ENCODE peak calls at places on chromosome 13, in nine cellular contexts. One of them, this sample, is unnamed.

GRCh38 chr13:113399755-113400149 is 35.8 kb upstream of the GRTP1 start:
- DNase-seq in ovary: no peak
- DNase-seq in tibial nerve: no peak
- DNase-seq in transverse colon: no peak
- DNase-seq in heart left ventricle: peak; percentile 20
- DNase-seq in breast epithelium: no peak
- DNase-seq in IMR-90: no peak
- DNase-seq in adrenal gland: no peak
- DNase-seq in suprapubic skin: no peak
- DNase-seq in this sample: no peak

GRCh38 chr13:35500071-35500595 is 23.6 kb upstream of the MAB21L1 start:
- DNase-seq in ovary: no peak
- DNase-seq in tibial nerve: no peak
- DNase-seq in transverse colon: no peak
- DNase-seq in heart left ventricle: no peak
- DNase-seq in breast epithelium: no peak
- DNase-seq in IMR-90: no peak
- DNase-seq in adrenal gland: no peak
- DNase-seq in suprapubic skin: no peak
- DNase-seq in this sample: no peak

GRCh38 chr13:80214050-80214449 is 126.9 kb downstream of the SPRY2 start:
- DNase-seq in ovary: no peak
- DNase-seq in tibial nerve: no peak
- DNase-seq in transverse colon: no peak
- DNase-seq in heart left ventricle: no peak
- DNase-seq in breast epithelium: no peak
- DNase-seq in IMR-90: no peak
- DNase-seq in adrenal gland: no peak
- DNase-seq in suprapubic skin: no peak
- DNase-seq in this sample: no peak

GRCh38 chr13:44904982-44905381 is 84.3 kb downstream of the NUFIP1 start:
- DNase-seq in ovary: peak; percentile 74
- DNase-seq in tibial nerve: peak; percentile 47
- DNase-seq in transverse colon: peak; percentile 47
- DNase-seq in heart left ventricle: peak; percentile 26
- DNase-seq in breast epithelium: no peak
- DNase-seq in IMR-90: peak; percentile 97
- DNase-seq in adrenal gland: peak; percentile 34
- DNase-seq in suprapubic skin: peak; percentile 82
- DNase-seq in this sample: no peak

GRCh38 chr13:58889474-58889873 is 1257.9 kb downstream of the PCDH17 start:
- DNase-seq in ovary: no peak
- DNase-seq in tibial nerve: no peak
- DNase-seq in transverse colon: no peak
- DNase-seq in heart left ventricle: no peak
- DNase-seq in breast epithelium: no peak
- DNase-seq in IMR-90: no peak
- DNase-seq in adrenal gland: no peak
- DNase-seq in suprapubic skin: no peak
- DNase-seq in this sample: no peak

GRCh38 chr13:90105881-90106496 is 1241.5 kb upstream of the MIR17HG start:
- DNase-seq in ovary: no peak
- DNase-seq in tibial nerve: no peak
- DNase-seq in transverse colon: no peak
- DNase-seq in heart left ventricle: no peak
- DNase-seq in breast epithelium: no peak
- DNase-seq in IMR-90: no peak
- DNase-seq in adrenal gland: no peak
- DNase-seq in suprapubic skin: no peak
- DNase-seq in this sample: no peak

GRCh38 chr13:59722580-59722900 is 441.2 kb downstream of the DIAPH3 start:
- DNase-seq in ovary: no peak
- DNase-seq in tibial nerve: no peak
- DNase-seq in transverse colon: no peak
- DNase-seq in heart left ventricle: no peak
- DNase-seq in breast epithelium: no peak
- DNase-seq in IMR-90: no peak
- DNase-seq in adrenal gland: no peak
- DNase-seq in suprapubic skin: no peak
- DNase-seq in this sample: no peak

GRCh38 chr13:89115307-89115706 is 1444.1 kb downstream of the SLITRK5 start:
- DNase-seq in ovary: no peak
- DNase-seq in tibial nerve: no peak
- DNase-seq in transverse colon: no peak
- DNase-seq in heart left ventricle: no peak
- DNase-seq in breast epithelium: no peak
- DNase-seq in IMR-90: no peak
- DNase-seq in adrenal gland: no peak
- DNase-seq in suprapubic skin: no peak
- DNase-seq in this sample: no peak

GRCh38 chr13:108121406-108121805 is 93.9 kb downstream of the LIG4 start:
- DNase-seq in ovary: no peak
- DNase-seq in tibial nerve: no peak
- DNase-seq in transverse colon: no peak
- DNase-seq in heart left ventricle: no peak
- DNase-seq in breast epithelium: no peak
- DNase-seq in IMR-90: no peak
- DNase-seq in adrenal gland: no peak
- DNase-seq in suprapubic skin: no peak
- DNase-seq in this sample: no peak

GRCh38 chr13:39663958-39664357 is 8.5 kb downstream of the COG6 start:
- DNase-seq in ovary: no peak
- DNase-seq in tibial nerve: no peak
- DNase-seq in transverse colon: no peak
- DNase-seq in heart left ventricle: no peak
- DNase-seq in breast epithelium: no peak
- DNase-seq in IMR-90: no peak
- DNase-seq in adrenal gland: no peak
- DNase-seq in suprapubic skin: no peak
- DNase-seq in this sample: no peak
- TF ChIP-seq POLR2A in ovary: no peak
- TF ChIP-seq POLR2A in tibial nerve: no peak
- TF ChIP-seq POLR2A in transverse colon: no peak
- TF ChIP-seq POLR2A in heart left ventricle: no peak
- TF ChIP-seq POLR2A in breast epithelium: no peak
- TF ChIP-seq POLR2A in IMR-90: no peak
- TF ChIP-seq POLR2A in adrenal gland: no peak
- TF ChIP-seq POLR2A in suprapubic skin: no peak
- TF ChIP-seq POLR2A in this sample: no peak

GRCh38 chr13:51177188-51177587 is 45.0 kb upstream of the FAM124A start:
- DNase-seq in ovary: no peak
- DNase-seq in tibial nerve: no peak
- DNase-seq in transverse colon: no peak
- DNase-seq in heart left ventricle: no peak
- DNase-seq in breast epithelium: no peak
- DNase-seq in IMR-90: no peak
- DNase-seq in adrenal gland: no peak
- DNase-seq in suprapubic skin: no peak
- DNase-seq in this sample: peak; percentile 75

GRCh38 chr13:51178456-51179074 is 43.6 kb upstream of the FAM124A start:
- DNase-seq in ovary: no peak
- DNase-seq in tibial nerve: no peak
- DNase-seq in transverse colon: no peak
- DNase-seq in heart left ventricle: no peak
- DNase-seq in breast epithelium: no peak
- DNase-seq in IMR-90: no peak
- DNase-seq in adrenal gland: no peak
- DNase-seq in suprapubic skin: no peak
- DNase-seq in this sample: peak; percentile 68

GRCh38 chr13:51175001-51175400 is 47.2 kb upstream of the FAM124A start:
- DNase-seq in ovary: no peak
- DNase-seq in tibial nerve: no peak
- DNase-seq in transverse colon: no peak
- DNase-seq in heart left ventricle: no peak
- DNase-seq in breast epithelium: no peak
- DNase-seq in IMR-90: no peak
- DNase-seq in adrenal gland: no peak
- DNase-seq in suprapubic skin: no peak
- DNase-seq in this sample: peak; percentile 39

GRCh38 chr13:51179432-51179971 is 42.7 kb upstream of the FAM124A start:
- DNase-seq in ovary: no peak
- DNase-seq in tibial nerve: no peak
- DNase-seq in transverse colon: no peak
- DNase-seq in heart left ventricle: no peak
- DNase-seq in breast epithelium: no peak
- DNase-seq in IMR-90: no peak
- DNase-seq in adrenal gland: no peak
- DNase-seq in suprapubic skin: no peak
- DNase-seq in this sample: no peak

GRCh38 chr13:51175639-51176038 is 46.6 kb upstream of the FAM124A start:
- DNase-seq in ovary: no peak
- DNase-seq in tibial nerve: no peak
- DNase-seq in transverse colon: no peak
- DNase-seq in heart left ventricle: no peak
- DNase-seq in breast epithelium: no peak
- DNase-seq in IMR-90: no peak
- DNase-seq in adrenal gland: no peak
- DNase-seq in suprapubic skin: no peak
- DNase-seq in this sample: peak; percentile 14
- H3K4me1 ChIP-seq in ovary: no peaks in the 10 kb centered on the region
- H3K4me1 ChIP-seq in tibial nerve: no peaks in the 10 kb centered on the region
- H3K4me1 ChIP-seq in transverse colon: no peaks in the 10 kb centered on the region
- H3K4me1 ChIP-seq in heart left ventricle: no peaks in the 10 kb centered on the region
- H3K4me1 ChIP-seq in breast epithelium: no peaks in the 10 kb centered on the region
- H3K4me1 ChIP-seq in IMR-90: no peaks in the 10 kb centered on the region
- H3K4me1 ChIP-seq in adrenal gland: no peaks in the 10 kb centered on the region
- H3K4me1 ChIP-seq in suprapubic skin: no peaks in the 10 kb centered on the region
- H3K4me1 ChIP-seq in this sample: no peaks in the 10 kb centered on the region

DNA sequence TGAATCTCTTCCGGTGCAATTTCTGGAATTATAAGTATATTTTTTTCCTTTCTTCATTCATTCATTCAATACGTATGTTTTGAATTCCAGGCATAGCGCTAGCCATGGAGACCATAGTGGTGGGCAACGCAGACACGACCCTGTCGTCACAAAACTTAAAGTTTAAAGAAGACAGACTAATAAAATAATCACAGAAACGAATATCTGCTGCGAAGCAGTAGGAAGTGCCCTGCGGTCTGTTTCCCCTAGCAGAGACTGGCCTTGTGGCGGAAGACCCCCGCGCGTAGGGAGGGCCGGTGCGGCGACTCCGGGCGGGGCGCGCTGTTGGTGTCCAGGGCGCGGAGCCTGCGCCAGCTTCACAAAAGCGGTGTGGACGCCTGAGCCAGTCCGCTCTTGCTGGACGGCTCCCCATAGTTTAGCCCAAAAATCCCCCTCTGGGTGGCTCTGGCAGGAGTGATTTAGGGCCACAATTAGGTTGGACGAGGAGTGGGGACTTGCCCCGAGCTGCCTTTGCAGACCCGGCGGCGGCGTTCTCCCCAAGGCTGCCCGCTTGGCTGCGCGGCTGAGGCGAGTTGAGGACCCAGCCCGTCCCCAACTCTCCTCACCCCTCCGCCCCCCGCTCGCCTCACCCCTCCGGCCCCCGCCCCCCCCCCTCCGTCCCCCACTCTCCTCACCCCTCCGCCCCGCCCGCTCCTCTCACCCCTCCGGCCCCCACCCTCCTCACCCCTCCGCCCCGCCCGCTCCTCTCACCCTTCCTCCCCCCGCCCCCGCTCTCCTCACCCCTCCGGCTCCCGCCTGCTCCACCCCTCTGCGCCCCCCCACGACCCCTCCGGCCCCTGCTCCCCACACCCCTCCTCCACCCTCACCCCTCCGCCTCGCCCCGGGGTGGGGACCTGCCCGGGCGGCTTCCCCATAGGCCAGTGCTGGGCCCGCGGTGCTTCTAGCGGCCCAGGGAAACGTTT is 14.2 kb upstream of the LATS2 start:
- DNase-seq in ovary: peak; percentile 49
- DNase-seq in tibial nerve: no peak
- DNase-seq in transverse colon: no peak
- DNase-seq in heart left ventricle: peak; percentile 59
- DNase-seq in breast epithelium: no peak
- DNase-seq in IMR-90: no peak
- DNase-seq in adrenal gland: no peak
- DNase-seq in suprapubic skin: peak; percentile 64
- DNase-seq in this sample: no peak
- TF ChIP-seq POLR2A in ovary: no peak
- TF ChIP-seq POLR2A in tibial nerve: no peak
- TF ChIP-seq POLR2A in transverse colon: no peak
- TF ChIP-seq POLR2A in heart left ventricle: no peak
- TF ChIP-seq POLR2A in breast epithelium: no peak
- TF ChIP-seq POLR2A in IMR-90: no peak
- TF ChIP-seq POLR2A in adrenal gland: no peak
- TF ChIP-seq POLR2A in suprapubic skin: no peak
- TF ChIP-seq POLR2A in this sample: no peak

DNA sequence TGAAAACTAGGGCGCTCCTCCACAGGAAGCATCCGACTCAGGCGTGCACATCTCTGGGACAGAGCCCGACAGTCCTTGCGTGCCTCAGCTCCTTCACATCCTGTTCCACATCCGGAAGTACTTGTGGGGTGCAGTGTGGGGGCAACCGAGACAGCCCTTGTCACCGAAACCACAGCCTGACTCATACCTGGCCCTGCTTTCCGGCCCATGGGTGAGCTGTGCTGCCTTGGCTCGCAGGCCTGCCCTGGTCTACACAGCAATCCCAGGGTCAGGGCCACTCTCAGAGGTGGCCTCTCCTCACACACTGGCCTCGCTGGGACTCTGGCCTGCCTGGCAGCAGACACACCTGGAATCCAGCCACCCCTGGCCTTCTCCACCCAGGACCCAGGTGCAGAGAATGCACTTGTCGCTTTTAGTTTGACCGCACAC is 100.4 kb downstream of the STK24 start:
- DNase-seq in ovary: no peak
- DNase-seq in tibial nerve: no peak
- DNase-seq in transverse colon: peak; percentile 74
- DNase-seq in heart left ventricle: peak; percentile 43
- DNase-seq in breast epithelium: peak; percentile 46
- DNase-seq in IMR-90: peak; percentile 92
- DNase-seq in adrenal gland: peak; percentile 62
- DNase-seq in suprapubic skin: peak; percentile 69
- DNase-seq in this sample: no peak
- H3K4me1 ChIP-seq in ovary: peaks cover 11% of the 10 kb centered on the region
- H3K4me1 ChIP-seq in tibial nerve: no peaks in the 10 kb centered on the region
- H3K4me1 ChIP-seq in transverse colon: peaks cover 47% of the 10 kb centered on the region
- H3K4me1 ChIP-seq in heart left ventricle: peaks cover 27% of the 10 kb centered on the region
- H3K4me1 ChIP-seq in breast epithelium: no peaks in the 10 kb centered on the region
- H3K4me1 ChIP-seq in IMR-90: peaks cover 19% of the 10 kb centered on the region
- H3K4me1 ChIP-seq in adrenal gland: peaks cover 4% of the 10 kb centered on the region
- H3K4me1 ChIP-seq in suprapubic skin: peaks cover 56% of the 10 kb centered on the region
- H3K4me1 ChIP-seq in this sample: peaks cover 63% of the 10 kb centered on the region

GRCh38 chr13:95301135-95301946 is at the start of gene ABCC4:
- DNase-seq in ovary: peak; percentile 40
- DNase-seq in tibial nerve: no peak
- DNase-seq in transverse colon: peak; percentile 73
- DNase-seq in heart left ventricle: peak; percentile 69
- DNase-seq in breast epithelium: no peak
- DNase-seq in IMR-90: peak; percentile 72
- DNase-seq in adrenal gland: peak; percentile 33
- DNase-seq in suprapubic skin: peak; percentile 70
- DNase-seq in this sample: no peak
- TF ChIP-seq POLR2A in ovary: no peak
- TF ChIP-seq POLR2A in tibial nerve: peak; percentile 20
- TF ChIP-seq POLR2A in transverse colon: no peak
- TF ChIP-seq POLR2A in heart left ventricle: no peak
- TF ChIP-seq POLR2A in breast epithelium: no peak
- TF ChIP-seq POLR2A in IMR-90: peak; percentile 57
- TF ChIP-seq POLR2A in adrenal gland: no peak
- TF ChIP-seq POLR2A in suprapubic skin: no peak
- TF ChIP-seq POLR2A in this sample: no peak

GRCh38 chr13:50588736-50589135 is 254.8 kb downstream of the DLEU7 start:
- DNase-seq in ovary: no peak
- DNase-seq in tibial nerve: no peak
- DNase-seq in transverse colon: no peak
- DNase-seq in heart left ventricle: no peak
- DNase-seq in breast epithelium: no peak
- DNase-seq in IMR-90: no peak
- DNase-seq in adrenal gland: no peak
- DNase-seq in suprapubic skin: no peak
- DNase-seq in this sample: no peak
- H3K4me1 ChIP-seq in ovary: no peaks in the 10 kb centered on the region
- H3K4me1 ChIP-seq in tibial nerve: no peaks in the 10 kb centered on the region
- H3K4me1 ChIP-seq in transverse colon: peaks cover 3% of the 10 kb centered on the region
- H3K4me1 ChIP-seq in heart left ventricle: no peaks in the 10 kb centered on the region
- H3K4me1 ChIP-seq in breast epithelium: no peaks in the 10 kb centered on the region
- H3K4me1 ChIP-seq in IMR-90: peaks cover 9% of the 10 kb centered on the region
- H3K4me1 ChIP-seq in adrenal gland: peaks cover 7% of the 10 kb centered on the region
- H3K4me1 ChIP-seq in suprapubic skin: peaks cover under 1% of the 10 kb centered on the region
- H3K4me1 ChIP-seq in this sample: no peaks in the 10 kb centered on the region

This sample was measured in esophagus muscularis mucosa.